ENCODE peak calls at places on chromosomes 1 and 21, in four cellular contexts. I is ureter, S is SIG-M5, A is GM03348. E is an unnamed sample.

GRCh38 chr1:227885648-227886502 is 61.9 kb downstream of the WNT9A start:
- DNase-seq in I (peak), S (no peak), A (peak), E (peak)

GRCh38 chr1:39646232-39647081 is 7.0 kb upstream of the HEYL start:
- DNase-seq in S (no peak), I (peak), A (peak), E (peak)

GRCh38 chr1:207058878-207059867 is 6.1 kb downstream of the PFKFB2 start:
- DNase-seq in I (no peak), A (no peak), S (no peak), E (no peak)

GRCh38 chr1:40638097-40639036 is 27.1 kb downstream of the RIMS3 start:
- DNase-seq in I (no peak), A (no peak), S (no peak), E (peak)

GRCh38 chr1:226351709-226352108 is 42.7 kb upstream of the LIN9 start:
- DNase-seq in S (peak), A (no peak), I (no peak), E (no peak)

GRCh38 chr1:228478912-228479665 is 8.1 kb upstream of the RNF187 start:
- DNase-seq in I (no peak), A (no peak), S (no peak), E (no peak)

GRCh38 chr21:43782741-43783700 is 6.4 kb upstream of the RRP1 start:
- DNase-seq in A (no peak), I (no peak), S (no peak), E (peak)

GRCh38 chr1:41456847-41457540 is 27.5 kb downstream of the EDN2 start:
- DNase-seq in I (no peak), S (no peak), A (peak), E (no peak)

GRCh38 chr1:179142889-179143299 is 61.0 kb downstream of the TOR3A start:
- DNase-seq in I (no peak), A (peak), S (no peak), E (peak)

GRCh38 chr21:43372663-43373386 is 54.1 kb downstream of the SIK1 start:
- DNase-seq in S (no peak), I (peak), A (no peak), E (no peak)

GRCh38 chr21:25461730-25462129 is 145.6 kb downstream of the MRPL39 start:
- DNase-seq in A (no peak), S (no peak), I (no peak), E (peak)

GRCh38 chr1:98003442-98003841 is 82.6 kb upstream of the DPYD start:
- DNase-seq in S (no peak), I (no peak), A (no peak), E (no peak)

GRCh38 chr1:15168479-15168878 is 14.9 kb downstream of the TMEM51 start:
- DNase-seq in A (peak), I (no peak), S (no peak), E (peak)

GRCh38 chr1:39165049-39165448 is 39.4 kb upstream of the MACF1 start:
- DNase-seq in S (no peak), I (no peak), A (no peak), E (no peak)

GRCh38 chr1:213989740-213990472 is 2.1 kb downstream of the PROX1 start:
- DNase-seq in I (no peak), S (no peak), A (no peak), E (peak)

GRCh38 chr1:201559679-201560162 is 20.8 kb downstream of the NAV1 start:
- DNase-seq in I (peak), A (peak), S (no peak), E (peak)

GRCh38 chr1:100950776-100951175 is 54.9 kb downstream of the SLC30A7 start:
- DNase-seq in A (peak), S (no peak), I (no peak), E (no peak)

GRCh38 chr1:226717256-226717909 is 21.7 kb downstream of the ITPKB start:
- DNase-seq in I (no peak), S (peak), A (no peak), E (no peak)

GRCh38 chr21:15084668-15085067 is 19.9 kb upstream of the NRIP1 start:
- DNase-seq in I (no peak), A (no peak), S (no peak), E (no peak)

GRCh38 chr1:228176461-228177182 is 11.0 kb downstream of the IBA57 start:
- DNase-seq in A (no peak), I (no peak), S (no peak), E (no peak)

GRCh38 chr21:35086357-35086756 is 37.3 kb upstream of the RUNX1 start:
- DNase-seq in S (no peak), A (peak), I (no peak), E (peak)

GRCh38 chr1:182960046-182960445 is 7.1 kb upstream of the SHCBP1L start:
- DNase-seq in A (no peak), S (no peak), I (no peak), E (no peak)

GRCh38 chr1:229001467-229001866 is 266.2 kb downstream of the RHOU start:
- DNase-seq in A (no peak), I (no peak), S (no peak), E (no peak)

GRCh38 chr1:63557365-63557987 is 34.2 kb downstream of the EFCAB7 start:
- DNase-seq in S (no peak), I (no peak), A (peak), E (peak)

GRCh38 chr1:49016030-49016991 is 239.6 kb upstream of the BEND5 start:
- DNase-seq in A (no peak), I (no peak), S (no peak), E (peak)

GRCh38 chr1:179146916-179147315 is 65.0 kb downstream of the TOR3A start:
- DNase-seq in I (no peak), S (no peak), A (no peak), E (no peak)

GRCh38 chr1:147837845-147838363 is 64.7 kb upstream of the GJA8 start:
- DNase-seq in S (no peak), I (no peak), A (no peak), E (no peak)

GRCh38 chr1:59266180-59266926 is 30.5 kb upstream of the FGGY start:
- DNase-seq in I (no peak), S (no peak), A (no peak), E (no peak)

GRCh38 chr21:41112740-41113692 is 54.9 kb upstream of the BACE2 start:
- DNase-seq in I (peak), S (no peak), A (peak), E (peak)

GRCh38 chr1:240027059-240027462 is 64.6 kb upstream of the FMN2 start:
- DNase-seq in I (no peak), A (peak), S (no peak), E (peak)

GRCh38 chr1:41329662-41330587 is 31.3 kb upstream of the FOXO6 start:
- DNase-seq in A (no peak), S (no peak), I (peak), E (no peak)

GRCh38 chr1:117857434-117857833 is 72.0 kb downstream of the GDAP2 start:
- DNase-seq in A (no peak), I (no peak), S (no peak), E (no peak)

GRCh38 chr1:22417466-22417865 is 34.2 kb upstream of the ZBTB40 start:
- DNase-seq in A (no peak), I (no peak), S (no peak), E (no peak)

GRCh38 chr21:15264084-15264483 is 199.3 kb upstream of the NRIP1 start:
- DNase-seq in S (no peak), A (no peak), I (no peak), E (no peak)

GRCh38 chr1:248243204-248243603 is 12.0 kb downstream of the OR2M4 start:
- DNase-seq in I (no peak), S (no peak), A (peak), E (peak)

GRCh38 chr1:150813028-150813707 is 5.1 kb upstream of the CTSK start:
- DNase-seq in A (peak), I (peak), S (no peak), E (peak)

E was measured in adipocyte.